ENCODE peak calls at places on chromosomes 4 and X, in five cellular contexts. Z is astrocyte of the spinal cord; Y is GM04504; K is stimulated activated CD4-positive, alpha-beta T cell treated with anti-CD3 and anti-CD28 coated beads, Interleukin-12 subunit alpha, Interleukin-12 subunit beta, amount 100 ng/mL, for 24 hours; H is mesendoderm. T is an unnamed sample.

GRCh38 chr4:30720656-30721352 is 635 bp downstream of the PCDH7 start:
- DNase-seq in Z (peak), Y (no peak), K (no peak), H (peak), T (peak)

GRCh38 chrX:50747471-50747900 is 66.5 kb downstream of the SHROOM4 start:
- DNase-seq in Z (peak), Y (peak), K (no peak), H (peak), T (no peak)

GRCh38 chr4:160724063-160724462 is 1439.7 kb downstream of the FSTL5 start:
- DNase-seq in Z (no peak), Y (no peak), K (no peak), H (no peak), T (no peak)

GRCh38 chr4:42492977-42493376 is 95.7 kb downstream of the SHISA3 start:
- DNase-seq in Z (no peak), Y (no peak), K (no peak), H (no peak), T (no peak)

GRCh38 chr4:69584135-69584534 is 55.3 kb downstream of the UGT2A2 start:
- DNase-seq in Z (no peak), Y (no peak), K (no peak), H (no peak), T (no peak)

GRCh38 chr4:74714731-74715130 is 79.6 kb downstream of the BTC start:
- DNase-seq in Z (no peak), Y (no peak), K (no peak), H (no peak), T (no peak)

GRCh38 chr4:122212880-122213279 is 60.7 kb downstream of the BLTP1 start:
- DNase-seq in Z (no peak), Y (no peak), K (no peak), H (no peak), T (no peak)

GRCh38 chr4:106830879-106831278 is 205.2 kb downstream of the DKK2 start:
- DNase-seq in Z (no peak), Y (no peak), K (no peak), H (no peak), T (no peak)

GRCh38 chrX:153413731-153414130 is 2.5 kb downstream of the ZFP92 start:
- DNase-seq in Z (no peak), Y (no peak), K (no peak), H (no peak), T (no peak)

GRCh38 chrX:116413273-116413672 is 23.1 kb upstream of the SLC6A14 start:
- DNase-seq in Z (no peak), Y (no peak), K (no peak), H (no peak), T (no peak)

GRCh38 chrX:123975180-123975579 is 13.7 kb downstream of the STAG2 start:
- DNase-seq in Z (peak), Y (no peak), K (no peak), H (no peak), T (no peak)

GRCh38 chr4:110515676-110516075 is 39.7 kb downstream of the ENPEP start:
- DNase-seq in Z (peak), Y (no peak), K (no peak), H (no peak), T (peak)

GRCh38 chrX:22323541-22323940 is 50.8 kb downstream of the CBLL2 start:
- DNase-seq in Z (peak), Y (no peak), K (no peak), H (no peak), T (peak)

GRCh38 chr4:2043396-2044118 is 15.6 kb upstream of the NAT8L start:
- DNase-seq in Z (no peak), Y (no peak), K (no peak), H (no peak), T (no peak)

GRCh38 chr4:133402616-133403015 is 253.5 kb downstream of the PCDH10 start:
- DNase-seq in Z (peak), Y (peak), K (no peak), H (peak), T (peak)

GRCh38 chr4:166421556-166422156 is 548.6 kb downstream of the TLL1 start:
- DNase-seq in Z (peak), Y (no peak), K (no peak), H (no peak), T (peak)

GRCh38 chr4:94544811-94545210 is 93.1 kb downstream of the PDLIM5 start:
- DNase-seq in Z (peak), Y (no peak), K (no peak), H (no peak), T (no peak)

GRCh38 chr4:168321006-168321405 is 2.5 kb upstream of the DDX60 start:
- DNase-seq in Z (no peak), Y (no peak), K (no peak), H (no peak), T (no peak)

GRCh38 chr4:182212211-182212761 is 30.9 kb upstream of the TENM3 start:
- DNase-seq in Z (peak), Y (peak), K (no peak), H (no peak), T (no peak)

GRCh38 chr4:8914461-8915171 is 43.0 kb upstream of the HMX1 start:
- DNase-seq in Z (no peak), Y (no peak), K (no peak), H (no peak), T (no peak)

GRCh38 chrX:72029473-72030411 is 102.0 kb downstream of the RTL5 start:
- DNase-seq in Z (peak), Y (peak), K (no peak), H (no peak), T (peak)

GRCh38 chrX:13691845-13692334 is 3.0 kb downstream of the RAB9A start:
- DNase-seq in Z (no peak), Y (no peak), K (no peak), H (peak), T (peak)

GRCh38 chrX:153460826-153461225 is 9.6 kb downstream of the HAUS7 start:
- DNase-seq in Z (peak), Y (no peak), K (peak), H (peak), T (peak)

GRCh38 chr4:23685481-23685880 is 204.4 kb downstream of the PPARGC1A start:
- DNase-seq in Z (no peak), Y (no peak), K (no peak), H (peak), T (no peak)

GRCh38 chr4:68272860-68273259 is 27.4 kb upstream of the TMPRSS11B start:
- DNase-seq in Z (peak), Y (no peak), K (no peak), H (peak), T (no peak)

GRCh38 chrX:43882294-43882681 is at the start of gene MAOB:
- DNase-seq in Z (no peak), Y (no peak), K (no peak), H (peak), T (no peak)

GRCh38 chr4:3340703-3341088 is 47.9 kb downstream of the RGS12 start:
- DNase-seq in Z (no peak), Y (no peak), K (no peak), H (no peak), T (no peak)

GRCh38 chr4:176187610-176188009 is 7.8 kb downstream of the SPATA4 start:
- DNase-seq in Z (peak), Y (no peak), K (no peak), H (no peak), T (no peak)

GRCh38 chrX:134162032-134162431 is 75.0 kb upstream of the CCDC160 start:
- DNase-seq in Z (no peak), Y (no peak), K (no peak), H (no peak), T (no peak)

GRCh38 chr4:37717575-37717974 is 31.4 kb upstream of the RELL1 start:
- DNase-seq in Z (peak), Y (peak), K (no peak), H (no peak), T (peak)

GRCh38 chrX:153642313-153642654 is 4.7 kb upstream of the DUSP9 start:
- DNase-seq in Z (no peak), Y (no peak), K (no peak), H (no peak), T (no peak)

GRCh38 chr4:118732591-118733330 is 47.6 kb downstream of the METTL14 start:
- DNase-seq in Z (peak), Y (no peak), K (no peak), H (no peak), T (peak)

GRCh38 chr4:82721819-82722423 is 76.7 kb downstream of the SCD5 start:
- DNase-seq in Z (no peak), Y (no peak), K (no peak), H (no peak), T (peak)

GRCh38 chrX:106707771-106708454 is 18.6 kb upstream of the RNF128 start:
- DNase-seq in Z (peak), Y (peak), K (no peak), H (peak), T (peak)

GRCh38 chrX:136193771-136194170 is 46.4 kb downstream of the FHL1 start:
- DNase-seq in Z (no peak), Y (no peak), K (no peak), H (no peak), T (no peak)

GRCh38 chrX:150255441-150256296 is 107.4 kb upstream of the MAMLD1 start:
- DNase-seq in Z (no peak), Y (no peak), K (no peak), H (no peak), T (no peak)

GRCh38 chr4:141860974-141861373 is 224.6 kb downstream of the IL15 start:
- DNase-seq in Z (no peak), Y (no peak), K (no peak), H (peak), T (no peak)

GRCh38 chrX:85084770-85085393 is 81.2 kb downstream of the APOOL start:
- DNase-seq in Z (peak), Y (peak), K (no peak), H (peak), T (peak)

GRCh38 chr4:39732728-39733127 is 34.8 kb downstream of the UBE2K start:
- DNase-seq in Z (peak), Y (peak), K (no peak), H (peak), T (peak)